ENCODE peak calls at places on chromosome 7, in seven cellular contexts. I, F, H, Z, V, A and Q are unnamed samples.

GRCh38 chr7:140889645-140890044 is 35.1 kb downstream of the BRAF start:
- DNase-seq in V (no peak), F (no peak), I (no peak), Z (no peak), H (no peak), A (no peak), Q (no peak)

GRCh38 chr7:156127166-156128134 is 315.2 kb upstream of the SHH start:
- DNase-seq in A (no peak), V (no peak), I (no peak), F (no peak), Z (no peak), H (no peak), Q (no peak)

GRCh38 chr7:5296627-5297226 is 14.0 kb downstream of the SLC29A4 start:
- DNase-seq in F (peak; percentile 79), H (no peak), A (no peak), V (peak; percentile 53), I (no peak), Z (peak; percentile 51), Q (no peak)

GRCh38 chr7:98836811-98837631 is 32.8 kb downstream of the TMEM130 start:
- DNase-seq in H (peak; percentile 20), A (no peak), Z (peak; percentile 16), I (peak; percentile 25), V (no peak), F (no peak), Q (no peak)

GRCh38 chr7:82624337-82624736 is 180.8 kb upstream of the CACNA2D1 start:
- DNase-seq in I (no peak), F (no peak), Z (no peak), A (no peak), H (peak; percentile 97), V (no peak), Q (no peak)

GRCh38 chr7:24392774-24393173 is 108.8 kb downstream of the NPY start:
- DNase-seq in A (no peak), H (no peak), F (no peak), I (no peak), V (no peak), Z (no peak), Q (no peak)

GRCh38 chr7:91249506-91250233 is 14.6 kb upstream of the FZD1 start:
- DNase-seq in V (no peak), F (no peak), I (no peak), H (peak; percentile 78), A (no peak), Z (no peak), Q (no peak)

GRCh38 chr7:84191261-84191660 is 3.3 kb downstream of the SEMA3A start:
- DNase-seq in I (no peak), Z (no peak), A (no peak), F (no peak), H (peak; percentile 46), V (no peak), Q (no peak)

GRCh38 chr7:45161842-45162241 is 4.3 kb downstream of the RAMP3 start:
- DNase-seq in H (no peak), I (no peak), A (peak; percentile 55), F (no peak), V (no peak), Z (no peak), Q (no peak)

GRCh38 chr7:87119581-87119980 is 32.7 kb upstream of the DMTF1 start:
- DNase-seq in I (no peak), F (no peak), V (no peak), A (no peak), H (peak; percentile 2), Z (no peak), Q (no peak)

GRCh38 chr7:151784843-151785680 is 91.9 kb downstream of the PRKAG2 start:
- DNase-seq in F (no peak), I (no peak), Z (no peak), H (no peak), A (no peak), V (no peak), Q (no peak)

GRCh38 chr7:28205505-28205904 is 24.9 kb upstream of the JAZF1 start:
- DNase-seq in V (no peak), Z (no peak), H (no peak), F (no peak), A (no peak), I (no peak), Q (no peak)

GRCh38 chr7:32462966-32463365 is 27.2 kb downstream of the LSM5 start:
- DNase-seq in V (no peak), F (no peak), I (no peak), A (no peak), H (no peak), Z (no peak), Q (no peak)

GRCh38 chr7:9776900-9777299 is 1196.8 kb upstream of the PHF14 start:
- DNase-seq in A (no peak), Z (no peak), H (no peak), V (no peak), F (no peak), I (no peak), Q (no peak)

GRCh38 chr7:137122145-137122544 is 221.4 kb downstream of the PTN start:
- DNase-seq in F (no peak), Z (no peak), A (no peak), H (no peak), V (no peak), I (no peak), Q (no peak)

GRCh38 chr7:128919241-128919640 is 8.7 kb upstream of the KCP start:
- DNase-seq in F (no peak), I (no peak), V (no peak), A (peak; percentile 43), H (no peak), Z (peak; percentile 1), Q (no peak)

GRCh38 chr7:44065431-44066110 is at the start of gene PGAM2:
- DNase-seq in I (peak; percentile 83), H (no peak), F (peak; percentile 71), Z (no peak), A (peak; percentile 85), V (no peak), Q (no peak)

GRCh38 chr7:42045961-42046360 is 191.0 kb downstream of the GLI3 start:
- DNase-seq in H (no peak), V (no peak), Z (no peak), I (no peak), A (no peak), F (no peak), Q (no peak)

GRCh38 chr7:11818281-11818680 is 13.7 kb downstream of the THSD7A start:
- DNase-seq in F (no peak), H (no peak), Z (no peak), I (no peak), A (no peak), V (no peak), Q (no peak)

GRCh38 chr7:25813381-25813780 is 338.6 kb upstream of the NFE2L3 start:
- DNase-seq in H (no peak), V (no peak), I (no peak), F (no peak), Z (no peak), A (no peak), Q (no peak)